ENCODE peak calls at places on chromosomes 7 and 10, in five cellular contexts. B is neural progenitor cell, F is H1, V is HCT116, O is astrocyte. C is an unnamed sample. For H3K27me3, the result is how much of the 10 kb centered on the place peaks cover.

GRCh38 chr10:84214612-84215235 is 10.6 kb downstream of the LRIT2 start:
- DNase-seq in B (peak), F (peak), V (peak), O (no peak), C (no peak)

GRCh38 chr10:33901166-33901565 is 566.7 kb upstream of the NRP1 start:
- DNase-seq in B (no peak), F (no peak), V (no peak), O (peak), C (peak)

GRCh38 chr10:79144341-79145173 is 75.8 kb downstream of the ZMIZ1 start:
- DNase-seq in B (no peak), F (no peak), V (no peak), O (peak), C (peak)

GRCh38 chr10:59304521-59305097 is 57.7 kb downstream of the FAM13C start:
- DNase-seq in B (no peak), F (no peak), V (no peak), O (no peak), C (no peak)

GRCh38 chr10:7797582-7797981 is 9.6 kb downstream of the ATP5F1C start:
- DNase-seq in B (no peak), F (no peak), V (peak), O (peak), C (peak)

GRCh38 chr7:31094271-31094670 is 42.2 kb downstream of the ADCYAP1R1 start:
- DNase-seq in B (no peak), F (no peak), V (no peak), O (no peak), C (no peak)

GRCh38 chr10:92699518-92700272 is 9.9 kb downstream of the HHEX start:
- DNase-seq in B (peak), F (no peak), V (no peak), O (no peak), C (peak)

GRCh38 chr7:157501576-157501975 is 164.8 kb downstream of the DNAJB6 start:
- DNase-seq in B (no peak), F (no peak), V (no peak), O (no peak), C (no peak)

GRCh38 chr10:74821501-74821900 is 4.9 kb upstream of the KAT6B start:
- DNase-seq in B (no peak), F (no peak), V (no peak), O (no peak), C (no peak)

GRCh38 chr10:114413398-114413797 is 9.1 kb upstream of the AFAP1L2 start:
- DNase-seq in B (no peak), F (no peak), V (peak), O (no peak), C (peak)

GRCh38 chr7:38825721-38826440 is 83.1 kb downstream of the VPS41 start:
- DNase-seq in B (no peak), F (no peak), V (no peak), O (no peak), C (no peak)

GRCh38 chr10:6716521-6716920 is 136.4 kb upstream of the PRKCQ start:
- DNase-seq in B (no peak), F (no peak), V (no peak), O (peak), C (peak)

GRCh38 chr7:12706900-12707536 is 19.6 kb downstream of the ARL4A start:
- DNase-seq in B (no peak), F (no peak), V (no peak), O (peak), C (peak)

GRCh38 chr7:1055084-1055450 is 10.7 kb downstream of the GPR146 start:
- DNase-seq in B (no peak), F (no peak), V (no peak), O (no peak), C (no peak)

GRCh38 chr10:15589109-15589508 is 130.6 kb downstream of the ITGA8 start:
- DNase-seq in B (no peak), F (no peak), V (no peak), O (no peak), C (no peak)

GRCh38 chr10:98388086-98388655 is 26.8 kb downstream of the PYROXD2 start:
- DNase-seq in B (peak), F (peak), V (no peak), O (no peak), C (no peak)

DNA sequence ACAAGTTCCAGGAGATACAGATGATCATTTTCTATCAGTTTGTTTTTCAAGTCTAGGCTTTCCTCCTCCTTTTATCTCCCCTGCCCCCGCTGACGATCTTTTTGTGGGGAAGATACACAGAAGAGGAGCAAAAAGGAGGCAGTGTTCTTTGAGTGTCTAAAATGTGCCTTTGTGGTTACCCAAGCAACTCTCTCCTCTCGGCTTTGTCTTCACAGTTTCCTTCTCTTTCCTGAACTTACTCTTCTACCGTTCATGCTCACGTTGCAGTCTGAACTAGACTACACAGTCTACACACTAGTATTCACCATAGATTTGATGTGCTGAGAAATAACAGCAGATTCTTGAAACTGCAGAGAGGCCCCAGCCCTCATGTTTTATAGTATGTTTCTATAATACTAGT is 23.6 kb downstream of the CEP41 start:
- DNase-seq in B (no peak), F (no peak), V (no peak), O (no peak), C (no peak)
- H2AFZ ChIP-seq in B (peak), F (no peak), V (no peak), O (no peak), C (no peak)

GRCh38 chr10:117168135-117168674 is 29.1 kb upstream of the KCNK18 start:
- DNase-seq in B (peak), F (no peak), V (no peak), O (peak), C (no peak)
- H3K27me3 ChIP-seq in B (half or more), F (half or more), V (under half), O (half or more), C (under half)

DNA sequence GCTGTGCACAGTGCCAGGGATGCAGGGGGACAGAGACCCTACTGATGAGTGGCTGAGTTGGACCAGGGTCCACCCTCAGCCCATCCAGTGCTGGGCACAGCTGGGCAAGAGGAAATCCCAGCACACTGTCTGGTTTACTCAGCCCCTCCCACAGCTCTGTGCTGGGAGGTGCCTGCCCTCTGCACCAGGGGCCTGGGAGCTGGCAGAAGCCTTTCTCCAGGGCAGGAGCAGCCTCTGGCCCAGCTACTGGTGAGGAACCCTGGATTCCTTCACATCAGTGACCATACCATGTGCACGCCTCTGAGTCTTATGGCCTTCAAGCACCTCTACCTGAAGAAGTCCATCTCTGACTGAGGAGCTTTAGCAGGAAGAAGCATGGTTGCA is 25.9 kb upstream of the C10orf71 start:
- DNase-seq in B (no peak), F (no peak), V (no peak), O (no peak), C (no peak)
- H3K9ac ChIP-seq in B (no peak), F (no peak), V (no peak), O (no peak), C (no peak)

DNA sequence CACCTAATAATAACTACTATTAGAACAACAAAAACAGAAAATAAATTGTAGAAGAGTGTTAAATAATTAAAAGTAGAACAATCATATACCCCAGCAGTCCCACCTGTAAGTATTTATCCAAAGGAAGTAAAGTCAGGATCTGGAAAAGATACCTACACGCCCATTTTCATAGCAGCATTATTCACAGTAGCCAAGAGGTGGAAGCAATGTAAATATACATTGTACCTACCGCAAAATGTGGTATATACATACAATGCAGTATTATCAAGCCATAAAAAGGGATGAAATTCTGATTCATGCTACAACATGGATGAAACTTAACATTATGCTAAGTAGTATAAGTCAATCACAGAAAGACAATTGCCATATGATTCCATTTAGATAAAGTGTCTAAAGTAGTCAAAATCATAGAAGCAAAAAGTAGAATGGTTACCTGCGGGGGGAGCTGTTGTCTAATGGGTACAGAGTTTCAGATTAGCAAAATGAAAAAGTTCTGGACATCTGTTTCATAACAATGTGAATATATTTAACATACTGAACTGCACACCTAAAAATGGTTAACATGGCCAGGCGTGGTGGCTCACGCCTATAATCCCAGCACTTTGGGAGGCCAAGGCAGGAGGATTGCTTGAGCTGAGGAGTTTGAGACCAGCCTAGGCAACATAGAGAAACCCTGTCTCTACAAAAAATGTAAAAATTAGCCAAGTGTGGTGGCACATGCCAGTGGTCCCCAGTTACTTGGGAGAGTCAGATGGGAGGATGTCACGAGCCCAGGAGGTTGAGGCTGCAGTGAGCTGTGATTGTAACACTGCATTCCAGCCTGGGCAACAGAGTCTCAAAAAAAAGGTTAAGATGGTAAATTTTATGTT is 6.0 kb upstream of the TMED4 start:
- DNase-seq in B (no peak), F (no peak), V (peak), O (peak), C (peak)
- H2AFZ ChIP-seq in B (no peak), F (no peak), V (peak), O (no peak), C (no peak)

DNA sequence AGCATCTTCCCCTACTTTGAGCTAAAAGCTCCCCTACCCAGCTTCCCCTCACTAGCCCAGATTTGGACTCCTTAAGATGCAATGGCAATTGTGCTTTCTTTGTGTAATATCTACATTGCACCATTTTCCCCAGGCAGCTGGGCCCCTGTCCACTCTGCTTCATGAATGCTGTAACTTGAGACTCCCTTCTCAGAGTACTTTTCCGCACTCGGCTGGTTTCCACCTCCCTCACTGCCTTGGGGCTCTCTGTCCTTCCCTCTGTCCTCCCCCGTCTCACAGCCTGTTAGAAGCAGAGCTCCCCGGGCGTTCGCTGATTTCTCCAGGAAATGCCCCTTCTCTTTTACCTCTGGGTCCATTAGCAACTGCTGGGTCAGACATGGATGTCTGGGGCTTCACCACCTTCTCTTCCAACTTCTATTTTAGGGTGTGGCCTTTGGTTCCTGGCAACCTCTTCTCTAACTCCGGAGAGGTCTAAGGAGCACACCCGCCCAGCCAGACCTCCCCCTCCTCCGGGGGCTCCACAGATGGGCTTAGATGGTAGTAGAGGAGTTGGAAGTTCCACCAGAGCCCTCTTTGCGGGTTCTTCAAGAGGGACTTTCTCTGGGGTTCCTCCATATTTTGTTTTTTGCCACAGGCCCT is 2.9 kb upstream of the TMEM72 start:
- DNase-seq in B (peak), F (no peak), V (no peak), O (peak), C (peak)
- H3K27me3 ChIP-seq in B (under half), F (under half), V (under half), O (under half), C (under half)

C was measured in fibroblast of lung.